ENCODE peak calls at places on chromosomes 5 and 9, in nine cellular contexts. Q, I, H, W, P, C, Y, G and K are unnamed samples.
A peak's percentile ranks its signal among the peaks of the same experiment; 100 is the strongest.

GRCh38 chr5:96567188-96567587 is 95.0 kb upstream of the CAST start:
- DNase-seq in Q (no peak), I (no peak), H (no peak), W (no peak), P (no peak), C (no peak), Y (no peak), G (no peak), K (no peak)

GRCh38 chr5:179874536-179875292 is 16.1 kb upstream of the MRNIP start:
- DNase-seq in Q (no peak), I (no peak), H (no peak), W (peak; percentile 44), P (no peak), C (no peak), Y (no peak), G (no peak), K (no peak)

GRCh38 chr5:88940712-88941111 is 57.7 kb upstream of the MEF2C start:
- DNase-seq in Q (no peak), I (no peak), H (peak; percentile 4), W (no peak), P (no peak), C (no peak), Y (no peak), G (no peak), K (peak; percentile 3)

GRCh38 chr5:31232273-31232888 is 38.9 kb downstream of the CDH6 start:
- DNase-seq in Q (peak; percentile 7), I (no peak), H (peak; percentile 31), W (peak; percentile 43), P (no peak), C (no peak), Y (peak; percentile 75), G (no peak), K (peak; percentile 30)

GRCh38 chr9:106980551-106981101 is 117.7 kb downstream of the ZNF462 start:
- DNase-seq in Q (no peak), I (no peak), H (no peak), W (no peak), P (no peak), C (no peak), Y (no peak), G (no peak), K (no peak)

GRCh38 chr5:61467766-61468482 is 135.9 kb downstream of the ZSWIM6 start:
- DNase-seq in Q (no peak), I (no peak), H (no peak), W (no peak), P (no peak), C (no peak), Y (no peak), G (no peak), K (no peak)

GRCh38 chr5:129664336-129664937 is 83.5 kb upstream of the MINAR2 start:
- DNase-seq in Q (peak; percentile 76), I (peak; percentile 41), H (peak; percentile 14), W (peak; percentile 5), P (peak; percentile 5), C (no peak), Y (peak; percentile 5), G (no peak), K (peak; percentile 10)

GRCh38 chr5:96901841-96902240 is 25.5 kb downstream of the ERAP2 start:
- DNase-seq in Q (no peak), I (no peak), H (no peak), W (no peak), P (no peak), C (no peak), Y (no peak), G (no peak), K (no peak)

GRCh38 chr9:115369322-115369957 is 251.5 kb upstream of the TNC start:
- DNase-seq in Q (no peak), I (no peak), H (no peak), W (no peak), P (no peak), C (no peak), Y (peak; percentile 49), G (no peak), K (no peak)

GRCh38 chr5:127010362-127010761 is 20.0 kb downstream of the MARCHF3 start:
- DNase-seq in Q (no peak), I (no peak), H (no peak), W (no peak), P (no peak), C (no peak), Y (no peak), G (no peak), K (no peak)

GRCh38 chr9:87614402-87614801 is 111.5 kb upstream of the CTSL start:
- DNase-seq in Q (no peak), I (no peak), H (no peak), W (no peak), P (no peak), C (no peak), Y (no peak), G (no peak), K (no peak)

GRCh38 chr5:158205992-158206391 is 347.0 kb upstream of the CLINT1 start:
- DNase-seq in Q (no peak), I (no peak), H (no peak), W (no peak), P (no peak), C (no peak), Y (no peak), G (no peak), K (no peak)

GRCh38 chr9:113350338-113350672 is 964 bp downstream of the BSPRY start:
- DNase-seq in Q (no peak), I (no peak), H (peak; percentile 39), W (peak; percentile 48), P (no peak), C (no peak), Y (no peak), G (no peak), K (no peak)